ENCODE peak calls at places on chromosomes 2 and 18, in five cellular contexts. M, A, J, T and W are unnamed samples.

GRCh38 chr2:44825702-44826101 is 115.8 kb upstream of the SIX3 start:
- DNase-seq in M (no peak), A (no peak), J (no peak), T (no peak), W (no peak)

GRCh38 chr2:190404487-190404886 is 3.7 kb upstream of the MFSD6 start:
- DNase-seq in M (no peak), A (no peak), J (no peak), T (no peak), W (no peak)

GRCh38 chr2:212328129-212328528 is 210.5 kb downstream of the ERBB4 start:
- DNase-seq in M (no peak), A (no peak), J (no peak), T (no peak), W (no peak)

GRCh38 chr2:12321017-12321641 is 395.6 kb upstream of the TRIB2 start:
- DNase-seq in M (no peak), A (no peak), J (peak), T (no peak), W (peak)

GRCh38 chr2:229401126-229401865 is 130.2 kb upstream of the PID1 start:
- DNase-seq in M (no peak), A (no peak), J (no peak), T (no peak), W (no peak)

GRCh38 chr2:229485782-229486181 is 214.7 kb upstream of the PID1 start:
- DNase-seq in M (no peak), A (no peak), J (peak), T (no peak), W (no peak)

GRCh38 chr18:54358495-54358793 is 738 bp downstream of the C18orf54 start:
- DNase-seq in M (no peak), A (no peak), J (peak), T (no peak), W (no peak)

GRCh38 chr2:113228351-113228750 is 50.4 kb downstream of the PAX8 start:
- DNase-seq in M (no peak), A (no peak), J (no peak), T (no peak), W (no peak)

GRCh38 chr18:56021136-56021813 is 433.3 kb upstream of the TCF4 start:
- DNase-seq in M (no peak), A (no peak), J (no peak), T (no peak), W (no peak)

GRCh38 chr2:225056330-225057073 is 14.2 kb upstream of the DOCK10 start:
- DNase-seq in M (no peak), A (no peak), J (no peak), T (no peak), W (no peak)

GRCh38 chr18:21362921-21363320 is 120.9 kb downstream of the GREB1L start:
- DNase-seq in M (no peak), A (no peak), J (no peak), T (no peak), W (no peak)

GRCh38 chr2:106267997-106268396 is 73.9 kb upstream of the UXS1 start:
- DNase-seq in M (no peak), A (no peak), J (no peak), T (no peak), W (no peak)

GRCh38 chr2:106272202-106272807 is 78.2 kb upstream of the UXS1 start:
- DNase-seq in M (no peak), A (no peak), J (no peak), T (no peak), W (no peak)

GRCh38 chr2:106270471-106270891 is 76.4 kb upstream of the UXS1 start:
- DNase-seq in M (no peak), A (no peak), J (no peak), T (no peak), W (no peak)

GRCh38 chr2:106264203-106264602 is 70.1 kb upstream of the UXS1 start:
- DNase-seq in M (no peak), A (no peak), J (no peak), T (no peak), W (no peak)

GRCh38 chr2:106269591-106270291 is 75.6 kb upstream of the UXS1 start:
- DNase-seq in M (peak), A (peak), J (peak), T (no peak), W (no peak)
- H3K4me3 ChIP-seq in M (peak), A (peak), J (peak), T (no peak), W (peak)

DNA sequence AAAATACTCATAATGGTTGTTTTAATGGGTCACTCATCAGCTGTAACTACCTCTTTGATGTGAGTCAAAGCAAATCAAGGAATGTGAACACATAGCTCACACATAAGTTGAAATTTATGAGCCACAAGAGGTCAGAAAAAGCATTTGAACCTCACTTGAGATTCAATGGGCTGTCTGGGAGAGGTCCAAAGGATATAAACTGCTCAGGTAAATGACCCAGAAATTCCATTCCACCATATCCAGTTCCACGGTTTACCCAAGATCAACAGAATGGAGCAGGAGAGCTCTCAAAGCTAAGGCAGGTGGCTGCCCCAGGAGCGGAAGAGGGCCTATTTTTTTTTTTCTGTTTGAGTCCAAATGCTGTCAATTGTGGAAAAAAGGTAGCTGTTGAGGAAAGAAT is 464.1 kb downstream of the TNS1 start:
- DNase-seq in M (no peak), A (peak), J (no peak), T (no peak), W (no peak)
- H3K4me3 ChIP-seq in M (no peak), A (no peak), J (no peak), T (no peak), W (no peak)

GRCh38 chr2:98773169-98773568 is 42.2 kb upstream of the MGAT4A start:
- DNase-seq in M (peak), A (no peak), J (no peak), T (no peak), W (no peak)

GRCh38 chr2:98771771-98772521 is 41.0 kb upstream of the MGAT4A start:
- DNase-seq in M (peak), A (no peak), J (no peak), T (no peak), W (no peak)

GRCh38 chr2:98771264-98771663 is 40.3 kb upstream of the MGAT4A start:
- DNase-seq in M (no peak), A (no peak), J (no peak), T (no peak), W (no peak)

GRCh38 chr2:98773907-98774306 is 43.0 kb upstream of the MGAT4A start:
- DNase-seq in M (no peak), A (no peak), J (no peak), T (no peak), W (no peak)

GRCh38 chr2:98772531-98772930 is 41.6 kb upstream of the MGAT4A start:
- DNase-seq in M (no peak), A (no peak), J (no peak), T (no peak), W (no peak)
- H3K4me3 ChIP-seq in M (no peak), A (no peak), J (no peak), T (no peak), W (no peak)

GRCh38 chr18:29418136-29418535 is 1241.2 kb upstream of the CDH2 start:
- DNase-seq in M (no peak), A (no peak), J (no peak), T (no peak), W (no peak)
- H3K4me3 ChIP-seq in M (no peak), A (no peak), J (no peak), T (no peak), W (no peak)

GRCh38 chr2:196262606-196263005 is 91.2 kb upstream of the STK17B start:
- DNase-seq in M (no peak), A (no peak), J (no peak), T (no peak), W (no peak)

GRCh38 chr2:196260546-196260945 is 89.2 kb upstream of the STK17B start:
- DNase-seq in M (no peak), A (no peak), J (no peak), T (no peak), W (no peak)

GRCh38 chr2:196258407-196258806 is 87.0 kb upstream of the STK17B start:
- DNase-seq in M (no peak), A (no peak), J (no peak), T (no peak), W (no peak)

GRCh38 chr2:196257086-196257485 is 85.7 kb upstream of the STK17B start:
- DNase-seq in M (no peak), A (no peak), J (no peak), T (no peak), W (no peak)

DNA sequence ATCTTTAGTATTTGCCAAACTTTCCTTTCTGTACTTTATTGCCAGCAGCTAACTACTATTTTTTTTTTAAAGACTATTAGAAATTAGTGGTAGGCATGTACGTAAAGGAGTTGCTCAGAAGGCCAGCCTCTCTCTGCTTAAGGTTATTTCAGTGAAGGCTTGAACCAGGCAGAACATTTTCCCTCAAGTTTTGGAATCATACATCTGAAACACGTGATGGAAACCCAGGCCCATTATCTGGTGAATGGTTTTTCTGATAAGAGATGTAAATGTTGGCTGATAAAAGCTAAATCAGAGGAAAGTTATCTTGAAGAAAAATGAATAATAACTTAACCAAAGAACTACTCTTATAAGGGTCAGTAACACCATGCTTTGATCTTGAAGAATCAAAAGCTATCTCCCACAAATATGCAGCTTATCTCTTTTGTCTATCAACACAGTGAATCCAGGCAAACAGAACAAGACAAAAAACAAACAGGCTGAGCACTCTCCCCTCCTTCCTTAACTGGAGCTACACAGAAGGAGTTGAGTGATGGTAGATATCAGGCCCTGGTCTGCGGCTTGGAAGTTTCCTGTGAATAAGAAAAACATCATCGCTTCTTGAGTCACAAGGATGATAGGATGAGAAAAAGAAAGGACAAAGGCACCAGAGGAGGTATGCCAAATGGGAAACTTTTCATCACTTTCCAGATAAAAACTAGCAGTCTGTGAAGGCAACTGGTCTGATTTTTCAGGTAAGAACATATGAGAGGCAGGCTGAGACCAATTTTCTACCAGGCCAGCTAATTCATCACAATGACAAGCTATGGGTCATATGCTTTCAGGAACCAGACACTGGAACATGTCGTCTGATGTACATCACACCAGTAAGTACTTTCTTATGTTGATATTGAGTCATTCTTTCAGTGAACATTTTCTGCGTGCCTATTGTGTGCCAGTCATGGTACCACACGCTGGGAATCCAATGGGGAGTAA is 88.4 kb upstream of the STK17B start:
- DNase-seq in M (no peak), A (no peak), J (no peak), T (peak), W (no peak)
- H3K4me3 ChIP-seq in M (no peak), A (no peak), J (no peak), T (no peak), W (no peak)

GRCh38 chr2:153055182-153055581 is 336.8 kb downstream of the ARL6IP6 start:
- DNase-seq in M (no peak), A (no peak), J (no peak), T (no peak), W (no peak)
- H3K4me3 ChIP-seq in M (no peak), A (no peak), J (no peak), T (no peak), W (no peak)

GRCh38 chr2:149739171-149739879 is 151.8 kb upstream of the MMADHC start:
- DNase-seq in M (no peak), A (no peak), J (no peak), T (no peak), W (no peak)
- H3K4me3 ChIP-seq in M (no peak), A (no peak), J (no peak), T (no peak), W (no peak)

DNA sequence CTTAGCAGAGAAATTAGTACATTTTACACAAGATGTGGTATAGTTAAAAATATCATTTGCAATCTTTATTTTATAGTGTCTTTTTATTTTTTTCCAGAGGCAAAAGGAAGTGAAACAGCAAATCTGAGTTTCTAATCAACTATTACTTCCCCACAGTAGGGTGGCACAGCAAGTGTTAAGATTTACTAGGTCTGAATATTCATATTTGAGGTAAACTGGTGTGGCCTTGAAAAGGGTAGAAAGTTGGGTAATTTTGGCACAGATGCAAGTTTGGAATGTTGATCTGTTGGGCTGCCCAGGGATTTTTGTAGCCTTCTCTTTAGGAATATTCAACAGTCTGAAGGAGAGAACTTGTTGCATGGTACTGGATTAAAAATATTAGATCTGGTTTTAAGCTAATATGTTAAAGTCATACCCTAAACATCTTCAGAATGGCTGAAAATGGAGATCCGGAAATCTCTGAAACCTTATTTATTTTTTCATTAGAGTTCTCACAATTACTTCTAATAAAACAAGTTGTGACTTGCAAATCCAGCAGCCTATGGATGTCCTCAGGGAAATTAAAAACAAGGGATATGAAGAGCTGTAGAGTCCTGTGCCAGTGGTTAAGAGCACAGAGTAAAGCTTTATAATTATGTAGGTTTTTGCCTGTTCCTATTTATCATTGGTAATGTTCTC is 10.8 kb downstream of the TANK start:
- DNase-seq in M (no peak), A (no peak), J (no peak), T (no peak), W (no peak)
- H3K4me3 ChIP-seq in M (no peak), A (no peak), J (no peak), T (no peak), W (no peak)

GRCh38 chr2:239727182-239727775 is 297.9 kb downstream of the NDUFA10 start:
- DNase-seq in M (no peak), A (no peak), J (no peak), T (peak), W (no peak)

GRCh38 chr2:239728751-239729150 is 296.4 kb downstream of the NDUFA10 start:
- DNase-seq in M (peak), A (no peak), J (no peak), T (no peak), W (no peak)

GRCh38 chr2:239726631-239727181 is 298.4 kb downstream of the NDUFA10 start:
- DNase-seq in M (peak), A (no peak), J (no peak), T (peak), W (no peak)

GRCh38 chr2:239729151-239729550 is 296.0 kb downstream of the NDUFA10 start:
- DNase-seq in M (peak), A (no peak), J (no peak), T (no peak), W (no peak)

DNA sequence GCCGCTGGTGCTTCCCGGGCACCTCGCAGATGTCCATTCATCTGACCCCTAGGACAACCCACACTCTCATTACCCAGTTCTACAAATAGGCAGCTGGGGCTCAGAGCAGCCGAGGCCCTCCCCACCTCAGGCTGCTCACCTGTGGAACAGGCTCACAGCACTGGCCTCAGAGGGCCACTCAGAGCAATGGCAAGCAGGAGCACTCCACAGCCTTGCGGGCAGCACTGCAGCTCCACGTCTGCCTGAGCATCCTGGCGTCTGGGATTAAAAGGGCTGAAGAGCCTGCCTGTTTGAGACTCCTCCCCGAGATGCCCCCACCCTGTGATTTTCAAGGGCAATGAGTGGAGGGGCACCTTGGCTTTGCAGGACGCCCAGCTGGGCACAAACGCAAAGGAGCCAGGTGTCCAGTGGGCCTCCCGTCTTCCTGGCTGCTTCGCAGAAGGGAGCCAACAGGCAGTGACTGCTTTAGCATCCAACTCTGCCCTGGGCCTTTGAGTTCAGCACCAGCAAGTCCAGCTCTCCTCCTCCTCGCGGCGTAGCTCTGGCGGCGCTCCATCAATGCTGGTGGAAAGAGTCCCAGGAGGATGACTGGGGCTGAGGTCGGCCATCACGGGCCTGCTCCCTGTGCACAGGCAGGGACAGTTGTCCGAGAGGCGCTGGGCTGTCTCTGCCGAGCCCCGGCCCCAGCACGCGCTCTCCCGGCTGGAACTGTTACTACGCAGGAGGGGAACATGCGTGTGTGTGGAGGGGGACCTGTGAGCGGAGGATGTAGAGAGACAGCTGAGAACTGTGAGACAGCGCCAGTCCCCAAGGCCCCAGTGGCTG is 297.2 kb downstream of the NDUFA10 start:
- DNase-seq in M (peak), A (no peak), J (peak), T (peak), W (no peak)
- H3K4me3 ChIP-seq in M (no peak), A (no peak), J (no peak), T (no peak), W (no peak)

GRCh38 chr2:197209742-197210408 is 100.7 kb downstream of the ANKRD44 start:
- DNase-seq in M (no peak), A (no peak), J (no peak), T (no peak), W (no peak)
- H3K4me3 ChIP-seq in M (no peak), A (no peak), J (no peak), T (no peak), W (no peak)